ENCODE peak calls at places on chromosome 3, in nine cellular contexts. N, C, V, G, S, Z, I, J and R are unnamed samples.
A peak's percentile ranks its signal among the peaks of the same experiment; 100 is the strongest.

GRCh38 chr3:106183762-106184391 is 315.1 kb upstream of the CBLB start:
- DNase-seq in I (no peak), C (no peak), J (no peak), Z (no peak), N (no peak), V (no peak), S (peak; percentile 75), G (no peak), R (no peak)

GRCh38 chr3:142278451-142278850 is 53.1 kb upstream of the GK5 start:
- DNase-seq in Z (no peak), I (no peak), J (no peak), C (no peak), S (peak; percentile 47), V (no peak), N (no peak), G (no peak), R (no peak)

GRCh38 chr3:55487376-55488241 is 503 bp upstream of the WNT5A start:
- DNase-seq in G (peak; percentile 63), S (peak; percentile 75), Z (no peak), C (no peak), V (peak; percentile 68), J (no peak), I (peak; percentile 28), N (no peak), R (peak; percentile 91)

GRCh38 chr3:158768361-158768787 is 33.5 kb upstream of the MFSD1 start:
- DNase-seq in J (no peak), C (no peak), G (no peak), V (no peak), S (peak; percentile 74), I (no peak), Z (no peak), N (no peak), R (no peak)

GRCh38 chr3:37969601-37970100 is 20.9 kb upstream of the VILL start:
- DNase-seq in S (no peak), G (no peak), Z (no peak), V (no peak), I (no peak), C (no peak), N (no peak), J (no peak), R (no peak)

GRCh38 chr3:9249273-9250192 is at the start of gene SRGAP3:
- DNase-seq in S (peak; percentile 88), C (peak; percentile 82), I (peak; percentile 89), J (peak; percentile 71), N (peak; percentile 86), V (peak; percentile 83), Z (peak; percentile 31), G (peak; percentile 85), R (peak; percentile 95)

GRCh38 chr3:179973931-179974361 is 62.8 kb downstream of the PEX5L start:
- DNase-seq in C (peak; percentile 15), V (no peak), I (peak; percentile 57), N (peak; percentile 66), G (no peak), J (no peak), S (no peak), Z (no peak), R (no peak)

GRCh38 chr3:124810970-124811369 is 76.2 kb downstream of the ITGB5 start:
- DNase-seq in G (no peak), I (no peak), S (no peak), V (no peak), Z (no peak), N (no peak), C (no peak), J (no peak), R (no peak)

GRCh38 chr3:64354221-64354620 is 129.0 kb upstream of the PRICKLE2 start:
- DNase-seq in V (no peak), N (no peak), G (no peak), C (no peak), I (no peak), J (no peak), S (peak; percentile 46), Z (no peak), R (no peak)

GRCh38 chr3:13087320-13087985 is 14.2 kb upstream of the IQSEC1 start:
- DNase-seq in J (no peak), V (no peak), I (no peak), S (no peak), G (no peak), N (no peak), C (no peak), Z (no peak), R (no peak)

GRCh38 chr3:193389335-193389734 is 10.8 kb upstream of the ATP13A5 start:
- DNase-seq in S (no peak), G (no peak), J (no peak), Z (no peak), C (no peak), I (no peak), N (no peak), V (no peak), R (no peak)

GRCh38 chr3:64056616-64057165 is 33.4 kb upstream of the PSMD6 start:
- DNase-seq in J (no peak), Z (no peak), C (no peak), N (no peak), I (no peak), G (no peak), S (peak; percentile 96), V (no peak), R (no peak)

GRCh38 chr3:125194849-125195601 is 17.5 kb downstream of the SLC12A8 start:
- DNase-seq in N (no peak), G (no peak), Z (no peak), J (no peak), I (no peak), C (no peak), V (no peak), S (peak; percentile 76), R (no peak)

GRCh38 chr3:107710851-107711250 is 188.1 kb downstream of the BBX start:
- DNase-seq in Z (no peak), S (peak; percentile 41), I (no peak), J (no peak), C (no peak), V (no peak), G (no peak), N (no peak), R (no peak)

GRCh38 chr3:133574260-133574881 is 885 bp downstream of the CDV3 start:
- DNase-seq in G (peak; percentile 70), Z (peak; percentile 45), N (no peak), S (peak; percentile 72), I (no peak), C (peak; percentile 87), J (peak; percentile 72), V (peak; percentile 75), R (peak; percentile 73)

GRCh38 chr3:115913069-115913686 is 289.9 kb downstream of the GAP43 start:
- DNase-seq in Z (no peak), S (no peak), V (no peak), G (no peak), C (no peak), N (no peak), I (no peak), J (no peak), R (no peak)

GRCh38 chr3:178551916-178552321 is 15.7 kb downstream of the KCNMB2 start:
- DNase-seq in G (no peak), Z (no peak), N (no peak), V (no peak), I (no peak), S (peak; percentile 56), C (no peak), J (no peak), R (no peak)

GRCh38 chr3:71701251-71701650 is 24.0 kb downstream of the EIF4E3 start:
- DNase-seq in J (no peak), G (no peak), S (no peak), N (no peak), C (no peak), Z (no peak), I (no peak), V (no peak), R (no peak)

GRCh38 chr3:155657161-155657560 is 87.7 kb downstream of the PLCH1 start:
- DNase-seq in S (no peak), Z (no peak), J (no peak), V (no peak), C (no peak), G (no peak), I (no peak), N (no peak), R (no peak)

GRCh38 chr3:169623971-169624370 is 39.5 kb downstream of the MECOM start:
- DNase-seq in N (no peak), V (no peak), J (no peak), C (no peak), G (no peak), I (no peak), Z (no peak), S (no peak), R (no peak)

GRCh38 chr3:141279074-141279945 is 47.7 kb downstream of the PXYLP1 start:
- DNase-seq in S (peak; percentile 17), G (no peak), N (no peak), J (no peak), I (no peak), Z (no peak), V (peak; percentile 40), C (no peak), R (peak; percentile 59)

GRCh38 chr3:110526732-110527727 is 544.6 kb upstream of the NECTIN3 start:
- DNase-seq in V (no peak), G (no peak), C (no peak), Z (no peak), S (peak; percentile 96), J (no peak), N (no peak), I (no peak), R (no peak)

GRCh38 chr3:117355566-117355965 is 646.0 kb downstream of the TUSC7 start:
- DNase-seq in S (no peak), J (no peak), G (peak; percentile 11), V (peak; percentile 5), C (no peak), N (no peak), I (no peak), Z (no peak), R (peak; percentile 43)

GRCh38 chr3:30248423-30248822 is 358.0 kb upstream of the TGFBR2 start:
- DNase-seq in C (no peak), I (no peak), Z (no peak), J (no peak), G (no peak), N (no peak), V (peak; percentile 9), S (no peak), R (no peak)

GRCh38 chr3:174125267-174125844 is 727.8 kb downstream of the NLGN1 start:
- DNase-seq in N (no peak), J (no peak), G (peak; percentile 4), V (peak; percentile 2), C (no peak), Z (no peak), I (no peak), S (peak; percentile 24), R (peak; percentile 43)

GRCh38 chr3:196080517-196080841 is 1.4 kb downstream of the TFRC start:
- DNase-seq in S (no peak), V (no peak), C (no peak), G (no peak), Z (no peak), I (no peak), N (no peak), J (no peak), R (no peak)

GRCh38 chr3:49022751-49023171 is 840 bp downstream of the NDUFAF3 start:
- DNase-seq in Z (no peak), J (no peak), C (no peak), V (no peak), G (no peak), S (no peak), N (no peak), I (no peak), R (peak; percentile 75)

GRCh38 chr3:170421147-170421641 is 2.5 kb downstream of the CLDN11 start:
- DNase-seq in G (no peak), I (peak; percentile 54), N (peak; percentile 73), C (no peak), J (no peak), Z (no peak), V (no peak), S (peak; percentile 30), R (no peak)

GRCh38 chr3:123071146-123071545 is 4.3 kb downstream of the PDIA5 start:
- DNase-seq in Z (no peak), N (no peak), I (no peak), G (no peak), S (peak; percentile 36), J (no peak), V (no peak), C (no peak), R (peak; percentile 52)

GRCh38 chr3:149342413-149343340 is 9.2 kb upstream of the TM4SF18 start:
- DNase-seq in N (no peak), V (no peak), I (no peak), J (no peak), C (no peak), Z (no peak), S (peak; percentile 94), G (no peak), R (no peak)

GRCh38 chr3:146390967-146391366 is 78.4 kb downstream of the PLSCR2 start:
- DNase-seq in I (no peak), N (no peak), V (no peak), G (no peak), J (no peak), S (peak; percentile 97), Z (no peak), C (no peak), R (no peak)